ENCODE peak calls at places on chromosomes 1 and 21, in five cellular contexts. O is endodermal cell, Y is suprapubic skin, P is epithelial cell of prostate, F is H1. N is an unnamed sample.

GRCh38 chr1:164623805-164624204 is 64.8 kb downstream of the PBX1 start:
- DNase-seq in O (no peak), Y (no peak), P (no peak), F (no peak), N (no peak)

GRCh38 chr1:75233302-75233929 is 99.2 kb downstream of the LHX8 start:
- DNase-seq in O (no peak), Y (no peak), P (no peak), F (no peak), N (no peak)

GRCh38 chr1:8562881-8563865 is 245.3 kb downstream of the SLC45A1 start:
- DNase-seq in O (peak; percentile 65), Y (no peak), P (no peak), F (no peak), N (no peak)

GRCh38 chr1:39436842-39437241 is 54.6 kb upstream of the BMP8A start:
- DNase-seq in O (no peak), Y (no peak), P (no peak), F (no peak), N (no peak)

GRCh38 chr1:20165522-20165951 is 20.4 kb upstream of the UBXN10 start:
- DNase-seq in O (peak; percentile 62), Y (no peak), P (no peak), F (no peak), N (no peak)

GRCh38 chr1:94143809-94144176 is 22.8 kb upstream of the ABCA4 start:
- DNase-seq in O (no peak), Y (no peak), P (no peak), F (no peak), N (no peak)

GRCh38 chr1:201711101-201711597 is 117.8 kb upstream of the IPO9 start:
- DNase-seq in O (no peak), Y (no peak), P (no peak), F (no peak), N (no peak)

GRCh38 chr1:238438296-238439275 is 547.9 kb upstream of the ZP4 start:
- DNase-seq in O (no peak), Y (no peak), P (no peak), F (no peak), N (no peak)

GRCh38 chr21:42481169-42481568 is 14.9 kb downstream of the RSPH1 start:
- DNase-seq in O (no peak), Y (no peak), P (no peak), F (no peak), N (no peak)

GRCh38 chr1:208061118-208061517 is 150.2 kb upstream of the CD34 start:
- DNase-seq in O (no peak), Y (no peak), P (no peak), F (no peak), N (no peak)
- H3K27ac ChIP-seq in O (no peak overlapping the region), Y (no peak overlapping the region), P (no peak overlapping the region), F (no peak overlapping the region), N (no peak overlapping the region)

DNA sequence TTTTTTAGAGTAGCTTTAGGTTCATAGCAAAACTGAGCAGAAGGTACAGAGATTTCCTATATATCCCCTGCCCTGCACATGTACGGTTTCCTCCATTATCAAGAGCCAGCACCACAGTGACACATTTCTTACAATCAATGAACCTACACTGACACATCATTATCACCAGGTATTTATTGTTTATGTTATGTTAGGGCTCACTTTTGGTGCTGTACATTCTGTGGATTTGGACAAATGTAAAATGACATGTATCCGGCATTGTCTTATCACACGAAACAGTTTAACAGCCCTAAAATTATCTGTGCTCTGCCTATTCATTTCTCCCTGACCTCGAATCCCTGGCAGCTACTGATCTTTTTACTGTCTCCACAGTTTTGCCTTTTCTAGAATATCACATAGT is 93.7 kb upstream of the DPH5 start:
- DNase-seq in O (no peak), Y (no peak), P (no peak), F (no peak), N (no peak)
- H3K27ac ChIP-seq in O (no peak overlapping the region), Y (no peak overlapping the region), P (no peak overlapping the region), F (no peak overlapping the region), N (no peak overlapping the region)

DNA sequence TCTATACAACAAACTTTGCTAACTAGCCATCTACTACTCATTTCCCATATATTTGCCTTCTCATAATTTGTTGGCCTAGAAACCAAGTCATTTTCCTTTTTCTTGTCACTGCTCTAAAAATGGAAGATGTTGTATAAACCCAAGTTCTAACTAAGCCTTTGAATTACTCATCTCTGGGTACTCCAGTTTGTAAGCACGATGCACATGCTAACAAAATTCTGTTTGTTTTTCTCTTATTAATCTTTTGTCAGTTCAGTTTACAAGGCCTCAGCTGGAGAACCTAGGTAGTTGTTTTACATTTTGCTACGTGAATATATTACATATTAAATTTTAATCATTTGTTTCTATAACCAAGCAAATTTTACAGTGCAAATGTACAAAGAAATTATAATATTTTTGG is 663.2 kb upstream of the RGS18 start:
- DNase-seq in O (no peak), Y (no peak), P (no peak), F (no peak), N (no peak)
- H3K27ac ChIP-seq in O (no peak overlapping the region), Y (no peak overlapping the region), P (no peak overlapping the region), F (no peak overlapping the region), N (no peak overlapping the region)

GRCh38 chr1:227944931-227945890 is 2.5 kb downstream of the WNT9A start:
- DNase-seq in O (peak; percentile 43), Y (peak; percentile 63), P (no peak), F (no peak), N (no peak)
- H3K27ac ChIP-seq in O (no peak overlapping the region), Y (no peak overlapping the region), P (peak overlapping the region; percentile 56), F (no peak overlapping the region), N (no peak overlapping the region)

N was measured in substantia nigra.